ENCODE peak calls at places on chromosome 16, in four cellular contexts. Y, N, V and H are unnamed samples.

GRCh38 chr16:71230122-71230845 is at the start of gene HYDIN:
- DNase-seq in Y (no peak), N (no peak), V (peak), H (peak)

GRCh38 chr16:49465661-49466528 is 92.3 kb downstream of the C16orf78 start:
- DNase-seq in Y (no peak), N (peak), V (no peak), H (no peak)

GRCh38 chr16:82047787-82048186 is 12.7 kb downstream of the HSD17B2 start:
- DNase-seq in Y (no peak), N (no peak), V (no peak), H (no peak)

GRCh38 chr16:88642881-88643545 is 4.6 kb downstream of the IL17C start:
- DNase-seq in Y (no peak), N (no peak), V (no peak), H (no peak)

GRCh38 chr16:46690281-46691178 is 1.1 kb downstream of the ORC6 start:
- DNase-seq in Y (no peak), N (no peak), V (no peak), H (no peak)

GRCh38 chr16:11422381-11423314 is 77.4 kb downstream of the RMI2 start:
- DNase-seq in Y (no peak), N (no peak), V (no peak), H (no peak)

GRCh38 chr16:65057184-65057583 is 64.7 kb downstream of the CDH11 start:
- DNase-seq in Y (no peak), N (no peak), V (no peak), H (no peak)

GRCh38 chr16:68972720-68973119 is 129.4 kb downstream of the TANGO6 start:
- DNase-seq in Y (no peak), N (no peak), V (peak), H (no peak)

GRCh38 chr16:81137754-81138153 is 41.6 kb upstream of the GCSH start:
- DNase-seq in Y (no peak), N (no peak), V (no peak), H (no peak)

GRCh38 chr16:56690420-56691122 is 8.3 kb downstream of the MT1X start:
- DNase-seq in Y (no peak), N (no peak), V (no peak), H (no peak)

GRCh38 chr16:9238346-9238745 is 146.9 kb downstream of the HAPSTR1 start:
- DNase-seq in Y (no peak), N (no peak), V (no peak), H (no peak)

GRCh38 chr16:57665541-57665940 is 2.6 kb upstream of the ADGRG3 start:
- DNase-seq in Y (no peak), N (no peak), V (no peak), H (no peak)

GRCh38 chr16:28597692-28598261 is 927 bp upstream of the SULT1A2 start:
- DNase-seq in Y (no peak), N (no peak), V (no peak), H (no peak)

GRCh38 chr16:10552998-10553491 is 27.4 kb downstream of the EMP2 start:
- DNase-seq in Y (peak), N (peak), V (no peak), H (peak)

GRCh38 chr16:11977206-11978041 is 890 bp downstream of the SNX29 start:
- DNase-seq in Y (no peak), N (peak), V (no peak), H (no peak)

GRCh38 chr16:75494696-75495601 is at the start of gene CHST6:
- DNase-seq in Y (no peak), N (no peak), V (no peak), H (peak)

GRCh38 chr16:82638095-82638798 is 11.5 kb downstream of the CDH13 start:
- DNase-seq in Y (no peak), N (no peak), V (peak), H (no peak)

GRCh38 chr16:35197656-35198055 is 1738.2 kb downstream of the TP53TG3F start:
- DNase-seq in Y (no peak), N (no peak), V (no peak), H (no peak)

GRCh38 chr16:67847064-67847861 is at the start of gene CENPT:
- DNase-seq in Y (no peak), N (no peak), V (no peak), H (peak)

GRCh38 chr16:55036371-55036821 is 105.7 kb downstream of the IRX5 start:
- DNase-seq in Y (no peak), N (no peak), V (no peak), H (no peak)

GRCh38 chr16:50297301-50298074 is 31.1 kb downstream of the ADCY7 start:
- DNase-seq in Y (no peak), N (peak), V (no peak), H (peak)

GRCh38 chr16:88815901-88816589 is 4.3 kb upstream of the APRT start:
- DNase-seq in Y (peak), N (no peak), V (no peak), H (no peak)

GRCh38 chr16:11669380-11670146 is 1.3 kb downstream of the SNN start:
- DNase-seq in Y (no peak), N (peak), V (no peak), H (peak)

GRCh38 chr16:71840052-71840451 is 5.7 kb upstream of the ATXN1L start:
- DNase-seq in Y (no peak), N (no peak), V (no peak), H (no peak)

GRCh38 chr16:68400083-68400923 is 48.0 kb downstream of the SMPD3 start:
- DNase-seq in Y (no peak), N (no peak), V (no peak), H (no peak)

GRCh38 chr16:28475221-28475620 is 3.1 kb upstream of the NPIPB7 start:
- DNase-seq in Y (no peak), N (no peak), V (no peak), H (no peak)

GRCh38 chr16:65767125-65767524 is 599.4 kb upstream of the CDH5 start:
- DNase-seq in Y (no peak), N (no peak), V (no peak), H (no peak)

GRCh38 chr16:67150833-67151396 is at the start of gene B3GNT9:
- DNase-seq in Y (no peak), N (peak), V (no peak), H (peak)

GRCh38 chr16:59632266-59632855 is 898.2 kb upstream of the GOT2 start:
- DNase-seq in Y (no peak), N (no peak), V (no peak), H (no peak)

GRCh38 chr16:59179446-59180082 is 445.4 kb upstream of the GOT2 start:
- DNase-seq in Y (no peak), N (no peak), V (no peak), H (no peak)

GRCh38 chr16:70740919-70741778 is 55.3 kb upstream of the MTSS2 start:
- DNase-seq in Y (no peak), N (no peak), V (no peak), H (peak)

GRCh38 chr16:1273816-1274215 is 17.9 kb downstream of the TPSD1 start:
- DNase-seq in Y (no peak), N (no peak), V (no peak), H (no peak)

GRCh38 chr16:87163637-87164036 is 153.6 kb downstream of the C16orf95 start:
- DNase-seq in Y (no peak), N (no peak), V (no peak), H (no peak)

GRCh38 chr16:4679156-4679853 is 14.1 kb upstream of the NUDT16L1 start:
- DNase-seq in Y (no peak), N (peak), V (no peak), H (peak)
- H3K4me3 ChIP-seq in Y (no peak), N (peak), V (no peak), H (no peak)

GRCh38 chr16:23710504-23710903 is 2.5 kb downstream of the ERN2 start:
- DNase-seq in Y (no peak), N (no peak), V (no peak), H (no peak)

GRCh38 chr16:23709536-23709935 is 3.5 kb downstream of the ERN2 start:
- DNase-seq in Y (no peak), N (no peak), V (no peak), H (no peak)

GRCh38 chr16:23710008-23710407 is 3.0 kb downstream of the ERN2 start:
- DNase-seq in Y (no peak), N (no peak), V (no peak), H (no peak)

GRCh38 chr16:23711785-23712184 is 1.2 kb downstream of the ERN2 start:
- DNase-seq in Y (no peak), N (no peak), V (no peak), H (no peak)

DNA sequence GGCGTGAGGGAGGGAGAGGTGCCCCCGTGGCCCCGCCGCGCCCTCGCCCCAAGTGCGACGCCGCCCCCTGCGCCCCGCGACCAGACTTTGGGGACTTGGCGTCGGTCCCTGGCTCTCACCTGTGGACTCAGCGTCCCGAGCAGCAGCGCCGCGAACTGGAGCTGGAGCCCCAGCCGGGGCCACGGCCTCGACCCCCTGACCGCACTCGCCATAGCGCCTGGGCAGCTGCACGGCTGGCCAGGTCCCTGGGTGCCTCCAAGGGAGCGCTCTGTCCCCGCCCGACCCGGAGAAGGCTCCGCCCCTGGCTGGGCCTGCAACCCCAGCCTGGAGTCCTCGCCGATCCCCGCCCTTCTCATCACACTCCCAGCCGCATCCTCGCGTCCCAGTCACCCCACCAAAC is at the start of gene ERN2:
- DNase-seq in Y (no peak), N (no peak), V (no peak), H (no peak)
- H3K4me3 ChIP-seq in Y (no peak), N (no peak), V (no peak), H (no peak)

GRCh38 chr16:79895053-79895916 is 294.7 kb upstream of the MAF start:
- DNase-seq in Y (no peak), N (no peak), V (no peak), H (no peak)

GRCh38 chr16:79891458-79891857 is 290.9 kb upstream of the MAF start:
- DNase-seq in Y (no peak), N (no peak), V (no peak), H (no peak)

GRCh38 chr16:79893445-79893844 is 292.9 kb upstream of the MAF start:
- DNase-seq in Y (no peak), N (no peak), V (no peak), H (no peak)

GRCh38 chr16:79895917-79896203 is 295.3 kb upstream of the MAF start:
- DNase-seq in Y (no peak), N (no peak), V (no peak), H (no peak)

DNA sequence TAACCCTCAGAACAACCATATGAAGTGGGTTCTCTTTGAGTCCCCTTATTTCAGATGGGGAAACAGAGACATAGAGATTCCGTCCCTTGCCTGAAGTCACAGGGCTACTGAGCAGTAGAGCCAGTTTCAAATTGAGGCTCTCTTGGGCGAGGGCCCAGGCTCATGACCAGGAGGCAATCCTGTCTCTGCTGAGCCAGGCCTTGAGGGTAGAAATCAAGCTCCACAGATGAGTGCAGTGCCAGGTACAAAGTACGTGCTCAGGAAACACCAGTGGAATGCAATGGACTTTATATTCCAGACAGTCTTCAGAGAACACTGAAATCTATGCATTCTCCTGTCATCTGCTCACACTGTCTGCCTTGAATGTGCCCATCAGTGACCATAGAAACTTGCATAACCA is 291.7 kb upstream of the MAF start:
- DNase-seq in Y (no peak), N (no peak), V (no peak), H (no peak)
- H3K4me3 ChIP-seq in Y (no peak), N (no peak), V (no peak), H (no peak)

DNA sequence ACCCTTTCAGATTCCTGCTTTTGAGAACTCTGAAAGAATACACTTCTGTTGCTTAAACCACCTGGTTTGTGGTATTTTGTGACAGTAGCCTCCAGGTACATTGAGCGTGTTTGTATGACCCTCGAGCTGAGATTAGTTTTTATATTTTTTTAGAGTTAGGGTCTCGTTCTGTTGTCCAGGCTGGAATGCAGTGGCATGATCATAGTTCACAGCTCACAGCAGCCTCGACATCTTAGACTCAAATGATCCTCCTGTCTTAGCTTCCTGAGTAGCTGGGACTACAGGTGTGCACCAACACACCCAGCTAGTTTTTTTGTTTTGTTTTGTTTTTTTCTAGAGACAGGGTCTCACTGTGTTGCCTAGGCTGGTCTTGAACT is 4.5 kb upstream of the ITPRIPL2 start:
- DNase-seq in Y (no peak), N (no peak), V (no peak), H (no peak)
- H3K4me3 ChIP-seq in Y (no peak), N (no peak), V (no peak), H (no peak)

GRCh38 chr16:85057212-85057889 is 29.8 kb downstream of the KIAA0513 start:
- DNase-seq in Y (no peak), N (no peak), V (no peak), H (peak)

GRCh38 chr16:85055503-85056210 is 28.1 kb downstream of the KIAA0513 start:
- DNase-seq in Y (peak), N (no peak), V (no peak), H (no peak)

GRCh38 chr16:85054948-85055502 is 27.4 kb downstream of the KIAA0513 start:
- DNase-seq in Y (no peak), N (no peak), V (no peak), H (peak)

GRCh38 chr16:85057948-85058347 is 30.4 kb downstream of the KIAA0513 start:
- DNase-seq in Y (no peak), N (no peak), V (no peak), H (no peak)

DNA sequence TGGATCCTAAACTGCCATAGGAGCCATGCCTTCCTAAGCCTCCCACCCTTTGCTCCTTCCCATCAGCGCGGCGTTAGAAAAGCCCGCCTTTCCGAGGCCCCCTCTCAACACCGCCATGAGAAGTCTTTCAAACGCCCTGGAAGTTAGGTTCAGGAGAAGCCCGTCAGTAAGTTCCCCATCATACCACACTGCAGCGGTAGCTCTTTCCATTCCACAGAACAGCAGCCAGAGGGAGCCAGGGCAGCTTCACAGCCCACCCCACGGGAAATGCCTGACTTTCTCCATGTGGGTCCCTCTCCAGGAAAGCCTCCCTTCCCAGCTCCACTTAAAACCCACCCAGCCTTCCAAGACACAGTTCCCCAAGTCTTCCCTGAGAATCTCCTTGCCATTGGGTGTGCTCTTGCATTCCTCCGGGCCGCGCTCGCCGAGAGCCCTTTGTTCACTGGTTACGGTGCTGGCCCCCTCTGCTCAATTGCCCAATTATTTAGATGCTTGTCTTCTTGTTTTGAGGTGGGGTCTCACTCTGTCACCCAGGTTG is 28.7 kb downstream of the KIAA0513 start:
- DNase-seq in Y (no peak), N (no peak), V (no peak), H (no peak)
- H3K4me3 ChIP-seq in Y (peak), N (no peak), V (no peak), H (no peak)

GRCh38 chr16:29819506-29819905 is 756 bp upstream of the MVP start:
- DNase-seq in Y (no peak), N (no peak), V (no peak), H (no peak)
- H3K4me3 ChIP-seq in Y (peak), N (no peak), V (no peak), H (no peak)

GRCh38 chr16:2513405-2514332 is at the start of gene ATP6V0C:
- DNase-seq in Y (peak), N (peak), V (peak), H (peak)
- H3K4me3 ChIP-seq in Y (peak), N (peak), V (peak), H (peak)

GRCh38 chr16:155031-155398 is 2.6 kb downstream of the HBZ start:
- DNase-seq in Y (no peak), N (no peak), V (no peak), H (no peak)
- H3K4me3 ChIP-seq in Y (no peak), N (peak), V (no peak), H (peak)